ENCODE peak calls at places on chromosome X, in seven cellular contexts. One of them, this sample, is unnamed.
A peak's percentile ranks its signal among the peaks of the same experiment; 100 is the strongest.

GRCh38 chrX:42943051-42943450 is 165.1 kb upstream of the PPP1R2C start:
- DNase-seq in WTC11: no peak
- DNase-seq in A549: no peak
- DNase-seq in mesothelial cell of epicardium: no peak
- DNase-seq in foreskin fibroblast: no peak
- DNase-seq in choroid plexus epithelial cell: no peak
- DNase-seq in RWPE1: no peak
- DNase-seq in this sample: no peak

GRCh38 chrX:24167719-24168472 is 18.4 kb downstream of the ZFX start:
- DNase-seq in A549: no peak
- DNase-seq in WTC11: no peak
- DNase-seq in RWPE1: no peak
- DNase-seq in mesothelial cell of epicardium: no peak
- DNase-seq in choroid plexus epithelial cell: no peak
- DNase-seq in foreskin fibroblast: no peak
- DNase-seq in this sample: no peak

GRCh38 chrX:32483534-32484136 is 727.7 kb downstream of the DMD start:
- DNase-seq in WTC11: no peak
- DNase-seq in RWPE1: peak; percentile 0
- DNase-seq in mesothelial cell of epicardium: no peak
- DNase-seq in A549: no peak
- DNase-seq in foreskin fibroblast: no peak
- DNase-seq in choroid plexus epithelial cell: peak; percentile 6
- DNase-seq in this sample: no peak

GRCh38 chrX:15674514-15674898 is 9.9 kb upstream of the CLTRN start:
- DNase-seq in mesothelial cell of epicardium: no peak
- DNase-seq in A549: peak; percentile 97
- DNase-seq in WTC11: peak; percentile 72
- DNase-seq in RWPE1: peak; percentile 76
- DNase-seq in foreskin fibroblast: peak; percentile 93
- DNase-seq in choroid plexus epithelial cell: peak; percentile 94
- DNase-seq in this sample: peak; percentile 80

GRCh38 chrX:109848451-109849050 is 115.5 kb upstream of the ACSL4 start:
- DNase-seq in mesothelial cell of epicardium: no peak
- DNase-seq in foreskin fibroblast: no peak
- DNase-seq in RWPE1: no peak
- DNase-seq in A549: no peak
- DNase-seq in WTC11: no peak
- DNase-seq in choroid plexus epithelial cell: no peak
- DNase-seq in this sample: no peak

GRCh38 chrX:48835524-48836329 is at the start of gene PCSK1N:
- DNase-seq in mesothelial cell of epicardium: no peak
- DNase-seq in RWPE1: peak; percentile 28
- DNase-seq in choroid plexus epithelial cell: no peak
- DNase-seq in A549: peak; percentile 59
- DNase-seq in WTC11: peak; percentile 30
- DNase-seq in foreskin fibroblast: no peak
- DNase-seq in this sample: no peak

GRCh38 chrX:129609395-129609794 is 45.4 kb downstream of the APLN start:
- DNase-seq in mesothelial cell of epicardium: no peak
- DNase-seq in foreskin fibroblast: no peak
- DNase-seq in RWPE1: no peak
- DNase-seq in choroid plexus epithelial cell: no peak
- DNase-seq in A549: no peak
- DNase-seq in WTC11: no peak
- DNase-seq in this sample: no peak

GRCh38 chrX:153688534-153688899 is 791 bp downstream of the SLC6A8 start:
- DNase-seq in A549: no peak
- DNase-seq in WTC11: no peak
- DNase-seq in foreskin fibroblast: no peak
- DNase-seq in choroid plexus epithelial cell: no peak
- DNase-seq in mesothelial cell of epicardium: no peak
- DNase-seq in RWPE1: no peak
- DNase-seq in this sample: no peak

GRCh38 chrX:49844622-49845021 is 15.5 kb downstream of the PAGE4 start:
- DNase-seq in mesothelial cell of epicardium: no peak
- DNase-seq in WTC11: no peak
- DNase-seq in choroid plexus epithelial cell: no peak
- DNase-seq in foreskin fibroblast: no peak
- DNase-seq in A549: no peak
- DNase-seq in RWPE1: no peak
- DNase-seq in this sample: no peak

GRCh38 chrX:97685753-97686152 is 802.0 kb downstream of the RPA4 start:
- DNase-seq in foreskin fibroblast: peak; percentile 39
- DNase-seq in WTC11: peak; percentile 7
- DNase-seq in mesothelial cell of epicardium: no peak
- DNase-seq in A549: peak; percentile 39
- DNase-seq in choroid plexus epithelial cell: peak; percentile 69
- DNase-seq in RWPE1: peak; percentile 20
- DNase-seq in this sample: no peak

GRCh38 chrX:8273451-8273894 is 102.4 kb upstream of the VCX2 start:
- DNase-seq in RWPE1: peak; percentile 5
- DNase-seq in mesothelial cell of epicardium: no peak
- DNase-seq in WTC11: no peak
- DNase-seq in A549: no peak
- DNase-seq in choroid plexus epithelial cell: peak; percentile 21
- DNase-seq in foreskin fibroblast: no peak
- DNase-seq in this sample: no peak

GRCh38 chrX:30875957-30876356 is 13.1 kb downstream of the TAB3 start:
- DNase-seq in foreskin fibroblast: peak; percentile 87
- DNase-seq in choroid plexus epithelial cell: peak; percentile 76
- DNase-seq in A549: peak; percentile 20
- DNase-seq in WTC11: no peak
- DNase-seq in mesothelial cell of epicardium: no peak
- DNase-seq in RWPE1: peak; percentile 49
- DNase-seq in this sample: no peak

GRCh38 chrX:12970691-12971202 is 4.2 kb upstream of the TMSB4X start:
- DNase-seq in choroid plexus epithelial cell: peak; percentile 79
- DNase-seq in mesothelial cell of epicardium: no peak
- DNase-seq in WTC11: peak; percentile 12
- DNase-seq in A549: no peak
- DNase-seq in RWPE1: no peak
- DNase-seq in foreskin fibroblast: peak; percentile 73
- DNase-seq in this sample: no peak

GRCh38 chrX:101415180-101416130 is 7.4 kb downstream of the HNRNPH2 start:
- DNase-seq in A549: peak; percentile 75
- DNase-seq in WTC11: no peak
- DNase-seq in foreskin fibroblast: peak; percentile 78
- DNase-seq in choroid plexus epithelial cell: peak; percentile 85
- DNase-seq in RWPE1: peak; percentile 21
- DNase-seq in mesothelial cell of epicardium: no peak
- DNase-seq in this sample: no peak

GRCh38 chrX:118554511-118554910 is 58.9 kb downstream of the DOCK11 start:
- DNase-seq in mesothelial cell of epicardium: no peak
- DNase-seq in RWPE1: no peak
- DNase-seq in choroid plexus epithelial cell: no peak
- DNase-seq in WTC11: no peak
- DNase-seq in A549: no peak
- DNase-seq in foreskin fibroblast: peak; percentile 29
- DNase-seq in this sample: no peak

GRCh38 chrX:104854188-104854587 is 288.2 kb downstream of the IL1RAPL2 start:
- DNase-seq in RWPE1: peak; percentile 0
- DNase-seq in foreskin fibroblast: no peak
- DNase-seq in choroid plexus epithelial cell: no peak
- DNase-seq in A549: no peak
- DNase-seq in WTC11: no peak
- DNase-seq in mesothelial cell of epicardium: no peak
- DNase-seq in this sample: no peak

GRCh38 chrX:154374361-154375155 is at the start of gene FLNA:
- DNase-seq in WTC11: peak; percentile 63
- DNase-seq in RWPE1: no peak
- DNase-seq in foreskin fibroblast: peak; percentile 53
- DNase-seq in choroid plexus epithelial cell: no peak
- DNase-seq in A549: no peak
- DNase-seq in mesothelial cell of epicardium: no peak
- DNase-seq in this sample: no peak

GRCh38 chrX:153379508-153379907 is 21.6 kb downstream of the PNMA6E start:
- DNase-seq in choroid plexus epithelial cell: no peak
- DNase-seq in WTC11: no peak
- DNase-seq in foreskin fibroblast: no peak
- DNase-seq in RWPE1: no peak
- DNase-seq in mesothelial cell of epicardium: no peak
- DNase-seq in A549: no peak
- DNase-seq in this sample: no peak

GRCh38 chrX:105975382-105975781 is 63.1 kb downstream of the SERPINA7 start:
- DNase-seq in RWPE1: no peak
- DNase-seq in mesothelial cell of epicardium: no peak
- DNase-seq in A549: peak; percentile 7
- DNase-seq in choroid plexus epithelial cell: peak; percentile 40
- DNase-seq in foreskin fibroblast: peak; percentile 6
- DNase-seq in WTC11: no peak
- DNase-seq in this sample: no peak

GRCh38 chrX:41300758-41301437 is 33.1 kb upstream of the DDX3X start:
- DNase-seq in WTC11: no peak
- DNase-seq in mesothelial cell of epicardium: no peak
- DNase-seq in foreskin fibroblast: peak; percentile 67
- DNase-seq in choroid plexus epithelial cell: peak; percentile 80
- DNase-seq in RWPE1: no peak
- DNase-seq in A549: peak; percentile 45
- DNase-seq in this sample: no peak

GRCh38 chrX:103651374-103651773 is 22.6 kb downstream of the TCEAL1 start:
- DNase-seq in A549: no peak
- DNase-seq in mesothelial cell of epicardium: no peak
- DNase-seq in choroid plexus epithelial cell: no peak
- DNase-seq in WTC11: no peak
- DNase-seq in RWPE1: no peak
- DNase-seq in foreskin fibroblast: no peak
- DNase-seq in this sample: no peak

GRCh38 chrX:137354851-137355250 is 211.1 kb upstream of the ZIC3 start:
- DNase-seq in choroid plexus epithelial cell: no peak
- DNase-seq in A549: no peak
- DNase-seq in foreskin fibroblast: no peak
- DNase-seq in mesothelial cell of epicardium: no peak
- DNase-seq in WTC11: no peak
- DNase-seq in RWPE1: no peak
- DNase-seq in this sample: no peak

GRCh38 chrX:29851971-29852605 is 363.3 kb upstream of the MAGEB2 start:
- DNase-seq in mesothelial cell of epicardium: no peak
- DNase-seq in foreskin fibroblast: no peak
- DNase-seq in A549: no peak
- DNase-seq in WTC11: no peak
- DNase-seq in RWPE1: no peak
- DNase-seq in choroid plexus epithelial cell: no peak
- DNase-seq in this sample: no peak

GRCh38 chrX:21757960-21758359 is at the start of gene SMPX:
- DNase-seq in A549: no peak
- DNase-seq in RWPE1: no peak
- DNase-seq in WTC11: no peak
- DNase-seq in foreskin fibroblast: no peak
- DNase-seq in choroid plexus epithelial cell: no peak
- DNase-seq in mesothelial cell of epicardium: no peak
- DNase-seq in this sample: no peak

GRCh38 chrX:149497626-149498025 is 7.5 kb downstream of the IDS start:
- DNase-seq in RWPE1: peak; percentile 13
- DNase-seq in foreskin fibroblast: peak; percentile 87
- DNase-seq in A549: no peak
- DNase-seq in choroid plexus epithelial cell: peak; percentile 43
- DNase-seq in mesothelial cell of epicardium: no peak
- DNase-seq in WTC11: no peak
- DNase-seq in this sample: no peak

GRCh38 chrX:15946783-15947550 is 92.4 kb upstream of the AP1S2 start:
- DNase-seq in A549: peak; percentile 3
- DNase-seq in mesothelial cell of epicardium: no peak
- DNase-seq in WTC11: no peak
- DNase-seq in choroid plexus epithelial cell: peak; percentile 63
- DNase-seq in foreskin fibroblast: peak; percentile 93
- DNase-seq in RWPE1: peak; percentile 49
- DNase-seq in this sample: no peak

GRCh38 chrX:9164535-9165425 is 130.9 kb upstream of the FAM9B start:
- DNase-seq in RWPE1: no peak
- DNase-seq in mesothelial cell of epicardium: no peak
- DNase-seq in foreskin fibroblast: peak; percentile 22
- DNase-seq in A549: peak; percentile 21
- DNase-seq in choroid plexus epithelial cell: peak; percentile 50
- DNase-seq in WTC11: no peak
- DNase-seq in this sample: no peak

GRCh38 chrX:28609917-28610613 is 22.8 kb downstream of the IL1RAPL1 start:
- DNase-seq in A549: no peak
- DNase-seq in foreskin fibroblast: no peak
- DNase-seq in WTC11: no peak
- DNase-seq in mesothelial cell of epicardium: no peak
- DNase-seq in RWPE1: no peak
- DNase-seq in choroid plexus epithelial cell: no peak
- DNase-seq in this sample: no peak

GRCh38 chrX:44105228-44105913 is 132.2 kb upstream of the NDP start:
- DNase-seq in mesothelial cell of epicardium: no peak
- DNase-seq in choroid plexus epithelial cell: no peak
- DNase-seq in A549: peak; percentile 6
- DNase-seq in WTC11: peak; percentile 10
- DNase-seq in foreskin fibroblast: peak; percentile 1
- DNase-seq in RWPE1: no peak
- DNase-seq in this sample: no peak
- TF ChIP-seq CTCF in mesothelial cell of epicardium: no peak
- TF ChIP-seq CTCF in choroid plexus epithelial cell: no peak
- TF ChIP-seq CTCF in A549: no peak
- TF ChIP-seq CTCF in WTC11: no peak
- TF ChIP-seq CTCF in foreskin fibroblast: no peak
- TF ChIP-seq CTCF in RWPE1: no peak
- TF ChIP-seq CTCF in this sample: no peak

GRCh38 chrX:47644557-47645091 is 5.7 kb downstream of the ELK1 start:
- DNase-seq in mesothelial cell of epicardium: no peak
- DNase-seq in RWPE1: no peak
- DNase-seq in A549: peak; percentile 59
- DNase-seq in foreskin fibroblast: peak; percentile 44
- DNase-seq in WTC11: peak; percentile 25
- DNase-seq in choroid plexus epithelial cell: peak; percentile 57
- DNase-seq in this sample: no peak
- TF ChIP-seq CTCF in mesothelial cell of epicardium: peak; percentile 32
- TF ChIP-seq CTCF in RWPE1: peak; percentile 21
- TF ChIP-seq CTCF in A549: peak; percentile 29
- TF ChIP-seq CTCF in foreskin fibroblast: peak; percentile 15
- TF ChIP-seq CTCF in WTC11: peak; percentile 38
- TF ChIP-seq CTCF in choroid plexus epithelial cell: peak; percentile 57
- TF ChIP-seq CTCF in this sample: peak; percentile 66

GRCh38 chrX:134177527-134177926 is 59.5 kb upstream of the CCDC160 start:
- DNase-seq in foreskin fibroblast: no peak
- DNase-seq in A549: no peak
- DNase-seq in choroid plexus epithelial cell: no peak
- DNase-seq in mesothelial cell of epicardium: no peak
- DNase-seq in RWPE1: no peak
- DNase-seq in WTC11: no peak
- DNase-seq in this sample: no peak
- TF ChIP-seq CTCF in foreskin fibroblast: no peak
- TF ChIP-seq CTCF in A549: no peak
- TF ChIP-seq CTCF in choroid plexus epithelial cell: no peak
- TF ChIP-seq CTCF in mesothelial cell of epicardium: no peak
- TF ChIP-seq CTCF in RWPE1: no peak
- TF ChIP-seq CTCF in WTC11: no peak
- TF ChIP-seq CTCF in this sample: no peak

DNA sequence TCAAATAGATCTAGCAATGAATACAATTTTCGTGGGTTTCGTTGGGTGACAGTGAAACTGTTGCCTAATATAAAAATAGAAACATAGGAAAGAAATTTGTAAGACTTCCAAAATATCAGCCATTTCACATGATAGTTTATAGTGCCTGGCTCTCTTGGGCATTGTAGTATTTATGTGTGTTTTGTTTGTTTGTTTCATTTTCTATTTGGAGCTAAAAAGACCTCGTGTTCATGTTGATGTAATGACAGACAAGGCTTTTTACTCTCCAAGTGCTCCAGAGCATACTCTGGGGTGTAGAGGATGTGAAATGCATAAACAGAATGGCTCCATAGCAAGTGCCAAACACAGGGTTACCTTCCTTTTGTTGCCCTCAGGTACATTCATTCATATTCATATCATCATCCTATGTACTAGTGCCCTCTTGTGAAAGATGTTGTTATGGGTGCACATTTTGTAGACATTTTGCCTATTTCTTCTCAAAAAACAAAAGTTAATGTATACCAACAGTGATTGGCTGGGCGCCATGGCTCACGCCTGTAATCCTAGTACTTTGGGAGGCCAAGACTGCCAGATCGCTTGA is 100.7 kb upstream of the AMOT start:
- DNase-seq in mesothelial cell of epicardium: no peak
- DNase-seq in foreskin fibroblast: no peak
- DNase-seq in A549: peak; percentile 0
- DNase-seq in RWPE1: no peak
- DNase-seq in WTC11: no peak
- DNase-seq in choroid plexus epithelial cell: no peak
- DNase-seq in this sample: no peak
- TF ChIP-seq CTCF in mesothelial cell of epicardium: no peak
- TF ChIP-seq CTCF in foreskin fibroblast: no peak
- TF ChIP-seq CTCF in A549: no peak
- TF ChIP-seq CTCF in RWPE1: no peak
- TF ChIP-seq CTCF in WTC11: no peak
- TF ChIP-seq CTCF in choroid plexus epithelial cell: no peak
- TF ChIP-seq CTCF in this sample: no peak

This sample was measured in type B pancreatic cell.